ENCODE peak calls at places on chromosomes 1 and 21, in seven cellular contexts. W is AG09309, X is heart left ventricle, U is cardiac muscle cell, E is tibial artery, C is fibroblast of mammary gland, I is foreskin fibroblast. P is an unnamed sample.

GRCh38 chr1:74455390-74455789 is 57.0 kb downstream of the LRRC53 start:
- DNase-seq in W (no peak), X (no peak), U (no peak), E (no peak), C (peak; percentile 10), I (no peak), P (no peak)

GRCh38 chr1:34758751-34759150 is 789 bp upstream of the GJB4 start:
- DNase-seq in W (no peak), X (no peak), U (no peak), E (no peak), C (no peak), I (no peak), P (no peak)

GRCh38 chr1:38292969-38293368 is 246.4 kb upstream of the POU3F1 start:
- DNase-seq in W (no peak), X (no peak), U (no peak), E (no peak), C (no peak), I (no peak), P (no peak)

GRCh38 chr1:32205401-32206370 is at the start of gene IQCC:
- DNase-seq in W (no peak), X (peak; percentile 90), U (peak; percentile 94), E (peak; percentile 91), C (peak; percentile 74), I (peak; percentile 95), P (peak; percentile 88)

GRCh38 chr1:180358649-180359048 is 128.6 kb downstream of the LHX4 start:
- DNase-seq in W (no peak), X (peak; percentile 55), U (peak; percentile 27), E (no peak), C (no peak), I (peak; percentile 18), P (peak; percentile 35)

GRCh38 chr1:169906938-169907337 is 13.2 kb upstream of the SCYL3 start:
- DNase-seq in W (no peak), X (no peak), U (no peak), E (no peak), C (peak; percentile 89), I (peak; percentile 80), P (no peak)

GRCh38 chr1:17919525-17920439 is 164.6 kb downstream of the ACTL8 start:
- DNase-seq in W (peak; percentile 11), X (no peak), U (peak; percentile 86), E (peak; percentile 45), C (peak; percentile 54), I (peak; percentile 71), P (no peak)

GRCh38 chr1:202283379-202283844 is 58.3 kb downstream of the UBE2T start:
- DNase-seq in W (peak; percentile 72), X (no peak), U (no peak), E (peak; percentile 62), C (peak; percentile 96), I (peak; percentile 87), P (no peak)

GRCh38 chr21:45224189-45224938 is 63.3 kb downstream of the POFUT2 start:
- DNase-seq in W (no peak), X (no peak), U (no peak), E (no peak), C (no peak), I (no peak), P (no peak)

GRCh38 chr1:56872597-56872996 is 18.0 kb downstream of the C8A start:
- DNase-seq in W (no peak), X (no peak), U (no peak), E (no peak), C (peak; percentile 48), I (peak; percentile 61), P (no peak)

GRCh38 chr1:32272557-32273388 is 19.1 kb upstream of the HDAC1 start:
- DNase-seq in W (no peak), X (no peak), U (no peak), E (no peak), C (no peak), I (no peak), P (no peak)

GRCh38 chr1:70811815-70812214 is 235.8 kb downstream of the PTGER3 start:
- DNase-seq in W (no peak), X (no peak), U (no peak), E (no peak), C (no peak), I (no peak), P (no peak)

GRCh38 chr1:190169311-190170067 is 308.2 kb downstream of the BRINP3 start:
- DNase-seq in W (no peak), X (no peak), U (no peak), E (no peak), C (peak; percentile 1), I (peak; percentile 79), P (no peak)

DNA sequence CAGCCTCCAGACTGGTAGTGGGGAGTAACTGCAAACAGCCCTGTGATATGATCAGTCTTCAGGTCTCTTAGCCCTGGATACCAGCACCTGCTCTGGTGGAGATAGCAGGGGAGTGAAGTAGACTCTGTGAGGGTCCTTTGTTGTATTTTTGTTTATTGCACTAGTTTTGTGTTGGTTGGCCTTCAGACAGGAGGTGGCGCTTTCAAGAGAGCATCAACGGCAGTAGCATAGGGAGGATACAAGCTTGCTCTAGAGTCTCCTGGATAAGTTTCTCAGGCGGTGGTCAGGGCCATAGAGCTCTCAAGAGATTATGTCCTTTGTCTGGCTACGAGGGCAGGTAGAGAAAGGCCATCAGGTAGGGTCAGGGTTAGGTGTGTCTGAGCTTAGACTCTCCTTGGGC is 116.4 kb downstream of the USH2A start:
- DNase-seq in W (no peak), X (no peak), U (no peak), E (no peak), C (no peak), I (no peak), P (no peak)
- TF ChIP-seq CTCF in W (no peak), X (no peak), U (no peak), E (no peak), C (no peak), I (no peak), P (no peak)

GRCh38 chr1:112807999-112808398 is 92.9 kb upstream of the PPM1J start:
- DNase-seq in W (no peak), X (no peak), U (no peak), E (no peak), C (no peak), I (no peak), P (no peak)

GRCh38 chr1:112807117-112807516 is 92.0 kb upstream of the PPM1J start:
- DNase-seq in W (no peak), X (no peak), U (no peak), E (no peak), C (no peak), I (no peak), P (no peak)

GRCh38 chr1:112806090-112806642 is 91.0 kb upstream of the PPM1J start:
- DNase-seq in W (no peak), X (no peak), U (no peak), E (no peak), C (no peak), I (no peak), P (no peak)

GRCh38 chr1:112805155-112805853 is 90.2 kb upstream of the PPM1J start:
- DNase-seq in W (no peak), X (no peak), U (no peak), E (no peak), C (no peak), I (no peak), P (peak; percentile 27)

GRCh38 chr1:112803906-112804762 is 89.0 kb upstream of the PPM1J start:
- DNase-seq in W (no peak), X (peak; percentile 74), U (peak; percentile 87), E (peak; percentile 69), C (peak; percentile 66), I (peak; percentile 90), P (peak; percentile 70)
- TF ChIP-seq CTCF in W (peak; percentile 94), X (peak; percentile 61), U (peak; percentile 93), E (peak; percentile 41), C (peak; percentile 81), I (peak; percentile 91), P (peak; percentile 22)

DNA sequence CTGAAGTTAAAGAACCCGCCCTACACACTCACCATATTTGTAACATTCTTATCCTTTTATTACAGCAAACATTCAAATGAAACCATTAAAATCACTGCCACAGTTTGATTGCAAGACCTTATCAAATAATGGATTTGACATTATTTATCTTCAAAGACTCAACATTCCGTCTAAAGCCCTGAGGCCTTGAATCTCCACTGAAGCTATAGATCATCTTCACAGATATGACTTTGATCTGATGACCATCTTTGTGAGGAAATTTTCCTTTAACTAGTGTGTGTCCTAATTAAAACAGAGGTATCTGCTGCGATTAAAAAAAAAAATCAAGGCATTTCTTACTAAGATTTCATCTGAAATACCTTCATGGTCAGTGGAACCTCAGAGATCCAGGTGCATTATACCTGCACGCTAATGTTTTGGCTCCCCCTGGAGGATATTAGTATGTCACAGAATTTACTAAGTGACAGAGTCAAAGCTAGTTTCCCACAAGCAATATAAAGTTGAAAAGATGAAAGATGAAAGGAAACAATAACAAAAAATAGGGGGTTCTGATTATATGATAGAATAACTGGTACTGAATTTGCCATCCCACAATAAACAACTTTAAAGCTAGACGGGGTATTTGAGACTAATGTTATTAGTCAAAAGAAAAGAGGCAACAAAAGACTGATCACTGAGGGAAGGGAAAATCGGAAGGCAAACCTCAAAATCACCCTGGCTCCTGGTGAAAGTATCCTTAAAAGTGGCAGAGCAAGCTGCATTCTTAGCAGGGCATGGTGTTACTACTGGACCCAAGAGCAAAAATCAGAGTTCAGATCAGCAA is 923.4 kb downstream of the NCAM2 start:
- DNase-seq in W (no peak), X (no peak), U (peak; percentile 55), E (no peak), C (peak; percentile 32), I (peak; percentile 4), P (no peak)
- TF ChIP-seq CTCF in W (peak; percentile 14), X (peak; percentile 50), U (peak; percentile 58), E (no peak), C (peak; percentile 63), I (peak; percentile 45), P (peak; percentile 68)

DNA sequence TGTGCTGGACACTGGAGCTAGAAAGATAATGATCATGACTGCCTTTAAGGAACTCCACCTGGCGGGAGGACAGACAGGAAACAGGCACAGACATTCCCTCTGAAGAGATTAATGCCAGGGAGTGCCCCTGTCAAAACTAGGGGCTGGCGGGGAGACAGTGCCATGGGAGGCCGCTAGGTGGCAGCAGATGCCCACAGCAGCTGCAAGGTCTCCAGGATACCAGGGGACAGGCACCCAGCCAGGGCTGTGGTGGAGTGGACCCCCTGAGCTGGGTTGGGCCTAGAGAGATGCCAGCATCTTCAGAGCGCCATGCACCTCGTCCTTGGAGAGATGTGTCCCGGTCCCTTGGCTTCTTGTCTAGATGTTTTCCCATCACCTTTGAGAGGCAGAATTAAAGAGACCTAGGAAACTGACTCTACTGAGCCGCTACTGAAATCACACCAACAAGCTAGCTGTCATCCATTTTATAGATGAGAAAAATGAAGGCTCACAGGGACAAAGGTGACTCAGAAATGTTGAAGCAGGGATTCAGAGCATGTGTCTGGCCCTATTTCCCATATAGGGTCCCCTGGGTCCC is 3.6 kb downstream of the REN start:
- DNase-seq in W (no peak), X (peak; percentile 80), U (peak; percentile 79), E (peak; percentile 82), C (peak; percentile 54), I (peak; percentile 85), P (peak; percentile 91)
- TF ChIP-seq CTCF in W (peak; percentile 99), X (peak; percentile 99), U (peak; percentile 99), E (peak; percentile 96), C (peak; percentile 94), I (peak; percentile 99), P (peak; percentile 98)

GRCh38 chr1:44423706-44424546 is 18.9 kb downstream of the RNF220 start:
- DNase-seq in W (peak; percentile 10), X (peak; percentile 67), U (no peak), E (peak; percentile 82), C (peak; percentile 68), I (peak; percentile 51), P (no peak)
- TF ChIP-seq CTCF in W (no peak), X (no peak), U (no peak), E (no peak), C (no peak), I (no peak), P (no peak)